ENCODE peak calls at places on chromosomes 5 and 9, in eight cellular contexts. One of them, this sample, is unnamed.

GRCh38 chr5:139746691-139747582 is 48.7 kb upstream of the PSD2 start:
- DNase-seq in ovary: peak; percentile 47
- DNase-seq in lung: no peak
- DNase-seq in tibial artery: peak; percentile 39
- DNase-seq in uterus: peak; percentile 41
- DNase-seq in fibroblast of lung: no peak
- DNase-seq in heart right ventricle: no peak
- DNase-seq in psoas muscle: no peak
- DNase-seq in this sample: no peak

GRCh38 chr9:97944612-97945011 is 6.6 kb upstream of the HEMGN start:
- DNase-seq in ovary: no peak
- DNase-seq in lung: no peak
- DNase-seq in tibial artery: no peak
- DNase-seq in uterus: no peak
- DNase-seq in fibroblast of lung: no peak
- DNase-seq in heart right ventricle: no peak
- DNase-seq in psoas muscle: no peak
- DNase-seq in this sample: no peak

GRCh38 chr5:170523129-170523497 is 19.3 kb downstream of the KCNIP1 start:
- DNase-seq in ovary: no peak
- DNase-seq in lung: no peak
- DNase-seq in tibial artery: no peak
- DNase-seq in uterus: no peak
- DNase-seq in fibroblast of lung: no peak
- DNase-seq in heart right ventricle: no peak
- DNase-seq in psoas muscle: no peak
- DNase-seq in this sample: no peak

GRCh38 chr5:63962345-63962744 is at the start of gene HTR1A:
- DNase-seq in ovary: no peak
- DNase-seq in lung: no peak
- DNase-seq in tibial artery: no peak
- DNase-seq in uterus: no peak
- DNase-seq in fibroblast of lung: no peak
- DNase-seq in heart right ventricle: no peak
- DNase-seq in psoas muscle: no peak
- DNase-seq in this sample: no peak

GRCh38 chr5:72940082-72940481 is 15.8 kb upstream of the FCHO2 start:
- DNase-seq in ovary: no peak
- DNase-seq in lung: no peak
- DNase-seq in tibial artery: no peak
- DNase-seq in uterus: no peak
- DNase-seq in fibroblast of lung: no peak
- DNase-seq in heart right ventricle: no peak
- DNase-seq in psoas muscle: no peak
- DNase-seq in this sample: no peak

GRCh38 chr9:3741729-3742128 is 215.9 kb upstream of the RFX3 start:
- DNase-seq in ovary: no peak
- DNase-seq in lung: no peak
- DNase-seq in tibial artery: no peak
- DNase-seq in uterus: no peak
- DNase-seq in fibroblast of lung: no peak
- DNase-seq in heart right ventricle: no peak
- DNase-seq in psoas muscle: no peak
- DNase-seq in this sample: no peak

GRCh38 chr9:19940808-19941207 is 152.0 kb upstream of the SLC24A2 start:
- DNase-seq in ovary: no peak
- DNase-seq in lung: no peak
- DNase-seq in tibial artery: no peak
- DNase-seq in uterus: no peak
- DNase-seq in fibroblast of lung: no peak
- DNase-seq in heart right ventricle: no peak
- DNase-seq in psoas muscle: no peak
- DNase-seq in this sample: no peak

GRCh38 chr9:27118916-27119315 is 9.9 kb downstream of the TEK start:
- DNase-seq in ovary: no peak
- DNase-seq in lung: no peak
- DNase-seq in tibial artery: no peak
- DNase-seq in uterus: no peak
- DNase-seq in fibroblast of lung: peak; percentile 43
- DNase-seq in heart right ventricle: no peak
- DNase-seq in psoas muscle: no peak
- DNase-seq in this sample: no peak

GRCh38 chr5:78544531-78545200 is 103.9 kb downstream of the LHFPL2 start:
- DNase-seq in ovary: peak; percentile 56
- DNase-seq in lung: no peak
- DNase-seq in tibial artery: no peak
- DNase-seq in uterus: peak; percentile 57
- DNase-seq in fibroblast of lung: peak; percentile 94
- DNase-seq in heart right ventricle: no peak
- DNase-seq in psoas muscle: no peak
- DNase-seq in this sample: no peak

GRCh38 chr5:1222621-1223277 is 2.4 kb upstream of the SLC6A18 start:
- DNase-seq in ovary: no peak
- DNase-seq in lung: no peak
- DNase-seq in tibial artery: no peak
- DNase-seq in uterus: no peak
- DNase-seq in fibroblast of lung: no peak
- DNase-seq in heart right ventricle: no peak
- DNase-seq in psoas muscle: no peak
- DNase-seq in this sample: no peak

GRCh38 chr5:82106806-82107205 is 135.0 kb downstream of the ATG10 start:
- DNase-seq in ovary: no peak
- DNase-seq in lung: no peak
- DNase-seq in tibial artery: no peak
- DNase-seq in uterus: no peak
- DNase-seq in fibroblast of lung: peak; percentile 3
- DNase-seq in heart right ventricle: no peak
- DNase-seq in psoas muscle: no peak
- DNase-seq in this sample: no peak

GRCh38 chr9:4020038-4020746 is 279.7 kb downstream of the GLIS3 start:
- DNase-seq in ovary: no peak
- DNase-seq in lung: no peak
- DNase-seq in tibial artery: no peak
- DNase-seq in uterus: no peak
- DNase-seq in fibroblast of lung: peak; percentile 14
- DNase-seq in heart right ventricle: no peak
- DNase-seq in psoas muscle: no peak
- DNase-seq in this sample: no peak

GRCh38 chr9:126788046-126788445 is 16.8 kb upstream of the ZBTB43 start:
- DNase-seq in ovary: no peak
- DNase-seq in lung: no peak
- DNase-seq in tibial artery: no peak
- DNase-seq in uterus: no peak
- DNase-seq in fibroblast of lung: no peak
- DNase-seq in heart right ventricle: no peak
- DNase-seq in psoas muscle: no peak
- DNase-seq in this sample: no peak

GRCh38 chr5:73816656-73817420 is 190.8 kb downstream of the ARHGEF28 start:
- DNase-seq in ovary: no peak
- DNase-seq in lung: no peak
- DNase-seq in tibial artery: no peak
- DNase-seq in uterus: no peak
- DNase-seq in fibroblast of lung: peak; percentile 85
- DNase-seq in heart right ventricle: no peak
- DNase-seq in psoas muscle: no peak
- DNase-seq in this sample: no peak

GRCh38 chr5:23136958-23137357 is 283.8 kb upstream of the CDH12 start:
- DNase-seq in ovary: no peak
- DNase-seq in lung: no peak
- DNase-seq in tibial artery: no peak
- DNase-seq in uterus: no peak
- DNase-seq in fibroblast of lung: no peak
- DNase-seq in heart right ventricle: no peak
- DNase-seq in psoas muscle: no peak
- DNase-seq in this sample: no peak

DNA sequence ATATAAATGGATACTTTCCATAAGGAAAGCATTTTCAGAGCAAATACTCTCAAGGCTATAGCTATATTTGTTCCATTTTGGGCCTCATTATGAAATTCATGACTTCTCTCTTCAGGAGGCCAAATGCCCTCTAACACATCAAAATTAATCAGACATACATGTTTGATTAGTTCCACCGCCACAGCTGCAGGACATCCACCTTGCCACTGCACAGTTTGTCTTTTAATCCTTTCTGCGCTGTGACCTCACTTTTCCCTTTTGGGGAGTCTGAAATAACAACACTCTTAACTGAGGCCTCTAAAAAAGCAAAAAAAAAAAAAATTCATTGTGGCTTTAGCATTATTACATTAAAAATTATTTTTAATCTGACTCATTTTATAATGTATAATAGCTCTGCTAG is 279.1 kb upstream of the CDH12 start:
- DNase-seq in ovary: no peak
- DNase-seq in lung: no peak
- DNase-seq in tibial artery: no peak
- DNase-seq in uterus: no peak
- DNase-seq in fibroblast of lung: no peak
- DNase-seq in heart right ventricle: no peak
- DNase-seq in psoas muscle: no peak
- DNase-seq in this sample: no peak
- H3K4me3 ChIP-seq in ovary: no peak overlapping the region
- H3K4me3 ChIP-seq in lung: no peak overlapping the region
- H3K4me3 ChIP-seq in tibial artery: no peak overlapping the region
- H3K4me3 ChIP-seq in uterus: no peak overlapping the region
- H3K4me3 ChIP-seq in fibroblast of lung: no peak overlapping the region
- H3K4me3 ChIP-seq in heart right ventricle: no peak overlapping the region
- H3K4me3 ChIP-seq in psoas muscle: no peak overlapping the region
- H3K4me3 ChIP-seq in this sample: no peak overlapping the region

DNA sequence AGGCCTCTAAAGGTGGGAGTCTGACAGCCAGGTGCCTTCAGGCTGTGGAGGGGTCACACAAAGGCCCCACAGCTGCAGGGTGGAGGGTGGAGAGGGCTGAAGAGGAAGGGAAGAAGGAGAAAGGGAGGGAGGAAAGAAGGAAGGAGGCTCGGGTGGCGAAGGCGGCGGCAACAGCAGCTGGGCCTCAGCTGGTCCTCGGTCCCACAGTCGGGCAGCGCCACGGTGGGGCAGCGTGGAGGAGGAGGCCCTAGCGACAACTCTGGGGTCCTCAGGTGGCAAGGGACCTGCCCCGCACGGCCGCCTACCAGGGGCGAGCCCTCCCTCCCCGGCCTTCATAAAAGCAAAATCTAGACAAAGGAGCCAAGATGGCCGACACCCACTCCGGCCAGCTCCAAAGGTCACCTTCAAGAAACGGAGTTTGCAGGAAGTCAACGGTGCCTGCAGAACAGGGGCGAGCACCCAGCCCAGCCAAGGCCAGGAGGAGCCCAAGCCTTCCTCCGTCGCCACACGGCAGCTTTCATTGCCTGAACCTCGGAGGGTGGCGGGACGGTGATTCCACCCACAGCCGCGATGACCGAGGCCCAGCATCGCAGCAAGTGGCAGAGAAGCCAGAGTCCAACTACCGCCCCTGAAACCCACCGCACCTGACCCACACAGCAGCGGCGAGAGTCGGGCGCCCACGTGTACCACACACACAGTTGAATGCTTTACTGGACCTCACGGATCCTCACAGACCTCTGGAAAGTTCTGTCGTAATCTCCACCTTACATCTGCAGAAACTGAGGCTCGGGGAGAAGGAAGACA is 98.7 kb downstream of the VAV2 start:
- DNase-seq in ovary: no peak
- DNase-seq in lung: no peak
- DNase-seq in tibial artery: no peak
- DNase-seq in uterus: no peak
- DNase-seq in fibroblast of lung: no peak
- DNase-seq in heart right ventricle: no peak
- DNase-seq in psoas muscle: no peak
- DNase-seq in this sample: no peak
- H3K27ac ChIP-seq in ovary: no peak overlapping the region
- H3K27ac ChIP-seq in lung: no peak overlapping the region
- H3K27ac ChIP-seq in tibial artery: no peak overlapping the region
- H3K27ac ChIP-seq in uterus: no peak overlapping the region
- H3K27ac ChIP-seq in fibroblast of lung: no peak overlapping the region
- H3K27ac ChIP-seq in heart right ventricle: no peak overlapping the region
- H3K27ac ChIP-seq in psoas muscle: no peak overlapping the region
- H3K27ac ChIP-seq in this sample: no peak overlapping the region

DNA sequence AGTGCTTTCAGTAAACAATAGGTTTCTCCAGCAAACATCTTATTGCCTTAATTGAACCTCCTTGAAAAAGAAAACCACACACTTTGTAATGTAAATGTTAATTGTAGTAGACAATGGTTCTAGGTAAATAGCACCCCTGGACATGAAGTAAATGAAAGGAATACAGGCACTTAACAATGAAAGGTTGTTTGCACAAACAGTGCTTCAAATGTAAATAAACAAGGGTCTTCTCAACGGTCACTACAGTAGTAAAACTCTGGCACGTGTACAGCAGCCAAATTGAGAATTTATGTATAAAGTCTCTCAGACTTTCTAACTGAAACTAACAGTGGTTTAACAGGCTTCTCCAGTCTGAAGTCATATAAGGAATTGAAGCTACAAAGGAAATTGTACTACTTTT is 218.4 kb downstream of the MEF2C start:
- DNase-seq in ovary: no peak
- DNase-seq in lung: no peak
- DNase-seq in tibial artery: no peak
- DNase-seq in uterus: no peak
- DNase-seq in fibroblast of lung: no peak
- DNase-seq in heart right ventricle: no peak
- DNase-seq in psoas muscle: no peak
- DNase-seq in this sample: no peak
- H3K4me3 ChIP-seq in ovary: no peak overlapping the region
- H3K4me3 ChIP-seq in lung: no peak overlapping the region
- H3K4me3 ChIP-seq in tibial artery: no peak overlapping the region
- H3K4me3 ChIP-seq in uterus: no peak overlapping the region
- H3K4me3 ChIP-seq in fibroblast of lung: no peak overlapping the region
- H3K4me3 ChIP-seq in heart right ventricle: no peak overlapping the region
- H3K4me3 ChIP-seq in psoas muscle: no peak overlapping the region
- H3K4me3 ChIP-seq in this sample: no peak overlapping the region

DNA sequence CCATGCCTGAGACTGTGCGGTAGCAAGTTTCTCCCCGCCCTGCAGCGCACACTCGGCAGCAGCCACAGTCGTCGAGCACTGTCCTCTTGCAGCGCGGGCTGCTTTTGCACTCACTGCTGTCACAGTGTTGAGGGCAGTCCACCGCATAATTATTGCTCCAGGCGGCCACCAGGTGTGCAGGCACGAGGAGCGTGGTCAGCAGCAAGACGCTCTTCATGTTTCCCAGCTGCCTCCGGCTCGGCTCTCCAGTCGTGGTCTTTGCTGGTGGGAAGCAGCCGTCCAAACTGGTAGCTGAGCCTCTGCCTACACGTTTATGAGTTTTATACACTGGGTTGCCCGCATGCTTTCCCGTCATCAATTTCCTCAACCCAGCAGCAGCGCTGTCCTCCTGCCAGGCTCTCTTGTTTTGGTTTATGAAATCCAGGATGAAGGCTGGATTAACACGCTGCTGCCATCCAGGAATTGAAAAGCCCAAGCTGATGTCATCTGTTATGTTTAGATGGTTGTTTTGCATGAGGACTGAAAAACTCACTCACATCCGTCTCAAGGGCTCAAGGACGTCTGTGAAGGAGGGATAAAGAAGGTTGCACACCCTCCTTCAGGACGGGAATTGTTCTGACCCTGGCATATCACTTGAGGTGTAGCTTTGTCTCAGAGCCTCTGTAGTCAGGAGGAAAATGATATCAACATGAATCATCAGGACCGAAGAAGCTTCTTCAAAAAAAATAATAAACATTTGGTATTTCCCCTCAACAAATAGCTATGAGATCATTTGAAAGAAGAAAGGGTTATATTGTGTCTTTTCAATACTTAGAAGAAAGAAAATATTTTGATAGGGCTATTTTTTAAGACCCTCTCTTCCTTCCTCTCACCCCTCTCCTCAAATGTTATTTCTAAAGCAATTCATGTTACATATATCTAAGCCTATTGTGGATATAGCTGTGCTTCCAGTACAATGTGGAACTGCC is at the start of gene ESM1:
- DNase-seq in ovary: no peak
- DNase-seq in lung: no peak
- DNase-seq in tibial artery: peak; percentile 38
- DNase-seq in uterus: no peak
- DNase-seq in fibroblast of lung: peak; percentile 51
- DNase-seq in heart right ventricle: no peak
- DNase-seq in psoas muscle: no peak
- DNase-seq in this sample: no peak
- H3K27ac ChIP-seq in ovary: no peak within 1 kb of the TSS
- H3K27ac ChIP-seq in lung: peak within 1 kb of the TSS; percentile 17
- H3K27ac ChIP-seq in tibial artery: no peak within 1 kb of the TSS
- H3K27ac ChIP-seq in uterus: no peak within 1 kb of the TSS
- H3K27ac ChIP-seq in fibroblast of lung: peak within 1 kb of the TSS; percentile 57
- H3K27ac ChIP-seq in heart right ventricle: peak within 1 kb of the TSS; percentile 3
- H3K27ac ChIP-seq in psoas muscle: no peak within 1 kb of the TSS
- H3K27ac ChIP-seq in this sample: no peak within 1 kb of the TSS

This sample was measured in coronary artery.